ENCODE peak calls at places on chromosomes 12 and 14, in eight cellular contexts. U, E, Q, C, P, Z, H and V are unnamed samples.

GRCh38 chr12:13343380-13343779 is 146.9 kb downstream of the EMP1 start:
- ATAC-seq in P (no peak), C (no peak), E (no peak), U (no peak), H (no peak), Z (no peak), Q (no peak), V (peak)

GRCh38 chr14:58100735-58101368 is 51.2 kb downstream of the ARMH4 start:
- ATAC-seq in E (no peak), U (no peak), C (no peak), Q (no peak), H (no peak), P (no peak), Z (no peak), V (no peak)

GRCh38 chr14:24130717-24131548 is 474 bp downstream of the FITM1 start:
- ATAC-seq in E (no peak), H (no peak), P (peak), U (peak), Q (no peak), C (no peak), Z (no peak), V (no peak)

GRCh38 chr14:61876362-61877049 is 114.3 kb downstream of the SNAPC1 start:
- ATAC-seq in U (peak), H (no peak), E (no peak), C (no peak), Q (no peak), Z (no peak), P (peak), V (no peak)

GRCh38 chr12:39902823-39903222 is 203.1 kb downstream of the SLC2A13 start:
- ATAC-seq in C (no peak), P (peak), Z (peak), Q (peak), H (no peak), U (no peak), E (peak), V (peak)

GRCh38 chr12:92404259-92404894 is 258.7 kb upstream of the BTG1 start:
- ATAC-seq in Q (no peak), H (peak), U (no peak), Z (no peak), E (peak), P (no peak), C (no peak), V (no peak)

GRCh38 chr12:8773456-8773855 is 49.0 kb upstream of the A2ML1 start:
- ATAC-seq in H (no peak), U (no peak), Z (no peak), Q (no peak), E (no peak), C (peak), P (peak), V (no peak)

GRCh38 chr12:49059385-49060232 is 985 bp downstream of the KMT2D start:
- ATAC-seq in E (peak), Q (peak), C (no peak), Z (peak), P (peak), U (no peak), H (peak), V (peak)

GRCh38 chr14:32473476-32473875 is 144.4 kb downstream of the AKAP6 start:
- ATAC-seq in C (peak), E (no peak), P (peak), Q (peak), U (peak), H (no peak), Z (peak), V (no peak)

GRCh38 chr12:111248981-111249380 is 119.9 kb downstream of the PHETA1 start:
- ATAC-seq in C (no peak), P (no peak), E (no peak), H (no peak), U (no peak), Q (no peak), Z (no peak), V (no peak)

GRCh38 chr12:124518051-124518932 is 49.1 kb downstream of the NCOR2 start:
- ATAC-seq in C (peak), H (no peak), E (no peak), Q (peak), U (peak), P (peak), Z (peak), V (no peak)

GRCh38 chr14:73627033-73627432 is 14.7 kb downstream of the ACOT6 start:
- ATAC-seq in H (no peak), E (peak), C (no peak), Z (no peak), Q (no peak), P (no peak), U (no peak), V (peak)

GRCh38 chr14:98140862-98141261 is 1131.1 kb downstream of the BCL11B start:
- ATAC-seq in Z (no peak), Q (no peak), E (no peak), H (peak), P (no peak), U (no peak), C (no peak), V (no peak)

GRCh38 chr12:108854453-108855283 is 2.7 kb downstream of the SSH1 start:
- ATAC-seq in H (no peak), U (no peak), C (peak), Q (no peak), E (no peak), P (peak), Z (no peak), V (peak)

GRCh38 chr14:77296906-77297305 is 23.8 kb downstream of the POMT2 start:
- ATAC-seq in Z (no peak), E (no peak), U (no peak), C (no peak), H (no peak), Q (no peak), P (no peak), V (no peak)

GRCh38 chr12:124849382-124849781 is 14.3 kb downstream of the SCARB1 start:
- ATAC-seq in H (no peak), Z (peak), Q (peak), P (no peak), C (no peak), E (no peak), U (no peak), V (no peak)

GRCh38 chr12:121701667-121702277 is 10.8 kb upstream of the TMEM120B start:
- ATAC-seq in P (peak), H (no peak), U (no peak), E (no peak), C (no peak), Q (no peak), Z (no peak), V (no peak)